ENCODE peak calls at places on chromosomes 13 and 19, in four cellular contexts. One of them, this sample, is unnamed.

GRCh38 chr13:75173457-75174356 is 308.3 kb downstream of the TBC1D4 start:
- DNase-seq in CD8-positive, alpha-beta T cell: no peak
- DNase-seq in AG09319: no peak
- DNase-seq in upper lobe of right lung: no peak
- DNase-seq in this sample: no peak

GRCh38 chr13:99067160-99067985 is 89.5 kb upstream of the DOCK9 start:
- DNase-seq in AG09319: no peak
- DNase-seq in CD8-positive, alpha-beta T cell: no peak
- DNase-seq in upper lobe of right lung: no peak
- DNase-seq in this sample: no peak

GRCh38 chr13:91135949-91136348 is 211.5 kb upstream of the MIR17HG start:
- DNase-seq in AG09319: no peak
- DNase-seq in upper lobe of right lung: no peak
- DNase-seq in CD8-positive, alpha-beta T cell: no peak
- DNase-seq in this sample: no peak

GRCh38 chr13:34617684-34618083 is 324.4 kb upstream of the NBEA start:
- DNase-seq in AG09319: no peak
- DNase-seq in CD8-positive, alpha-beta T cell: no peak
- DNase-seq in upper lobe of right lung: no peak
- DNase-seq in this sample: no peak

GRCh38 chr19:21603431-21604153 is 98.2 kb downstream of the ZNF429 start:
- DNase-seq in CD8-positive, alpha-beta T cell: no peak
- DNase-seq in AG09319: no peak
- DNase-seq in upper lobe of right lung: no peak
- DNase-seq in this sample: no peak

GRCh38 chr13:110012102-110012739 is 225.8 kb upstream of the IRS2 start:
- DNase-seq in AG09319: peak; percentile 94
- DNase-seq in upper lobe of right lung: no peak
- DNase-seq in CD8-positive, alpha-beta T cell: no peak
- DNase-seq in this sample: no peak

GRCh38 chr13:29561918-29562317 is 33.6 kb downstream of the SLC7A1 start:
- DNase-seq in upper lobe of right lung: no peak
- DNase-seq in AG09319: no peak
- DNase-seq in CD8-positive, alpha-beta T cell: no peak
- DNase-seq in this sample: no peak

GRCh38 chr13:31485651-31486051 is 253.7 kb upstream of the RXFP2 start:
- DNase-seq in CD8-positive, alpha-beta T cell: no peak
- DNase-seq in upper lobe of right lung: no peak
- DNase-seq in AG09319: no peak
- DNase-seq in this sample: no peak

GRCh38 chr13:87255394-87255793 is 415.8 kb upstream of the SLITRK5 start:
- DNase-seq in CD8-positive, alpha-beta T cell: no peak
- DNase-seq in upper lobe of right lung: no peak
- DNase-seq in AG09319: no peak
- DNase-seq in this sample: no peak

GRCh38 chr19:31140717-31141116 is 208.5 kb downstream of the TSHZ3 start:
- DNase-seq in AG09319: no peak
- DNase-seq in CD8-positive, alpha-beta T cell: no peak
- DNase-seq in upper lobe of right lung: no peak
- DNase-seq in this sample: no peak

GRCh38 chr13:79870123-79870522 is 389.2 kb downstream of the NDFIP2 start:
- DNase-seq in upper lobe of right lung: no peak
- DNase-seq in CD8-positive, alpha-beta T cell: no peak
- DNase-seq in AG09319: no peak
- DNase-seq in this sample: no peak

GRCh38 chr13:68872338-68872737 is 1235.3 kb upstream of the ATXN8OS start:
- DNase-seq in upper lobe of right lung: no peak
- DNase-seq in AG09319: no peak
- DNase-seq in CD8-positive, alpha-beta T cell: no peak
- DNase-seq in this sample: no peak

GRCh38 chr13:114029866-114030625 is 56.2 kb upstream of the C13orf46 start:
- DNase-seq in CD8-positive, alpha-beta T cell: no peak
- DNase-seq in upper lobe of right lung: no peak
- DNase-seq in AG09319: no peak
- DNase-seq in this sample: no peak

GRCh38 chr13:49869514-49869913 is 66.6 kb downstream of the SPRYD7 start:
- DNase-seq in AG09319: no peak
- DNase-seq in CD8-positive, alpha-beta T cell: no peak
- DNase-seq in upper lobe of right lung: no peak
- DNase-seq in this sample: no peak

GRCh38 chr13:37656247-37656940 is 57.8 kb upstream of the POSTN start:
- DNase-seq in CD8-positive, alpha-beta T cell: no peak
- DNase-seq in AG09319: peak; percentile 61
- DNase-seq in upper lobe of right lung: no peak
- DNase-seq in this sample: no peak

GRCh38 chr13:20495087-20496023 is 30.3 kb downstream of the CRYL1 start:
- DNase-seq in CD8-positive, alpha-beta T cell: peak; percentile 69
- DNase-seq in AG09319: peak; percentile 41
- DNase-seq in upper lobe of right lung: no peak
- DNase-seq in this sample: peak; percentile 57

GRCh38 chr19:797528-798414 is 519 bp downstream of the PTBP1 start:
- DNase-seq in upper lobe of right lung: peak; percentile 96
- DNase-seq in AG09319: peak; percentile 68
- DNase-seq in CD8-positive, alpha-beta T cell: peak; percentile 84
- DNase-seq in this sample: peak; percentile 87

GRCh38 chr13:20193924-20194631 is 1.3 kb upstream of the GJB2 start:
- DNase-seq in AG09319: no peak
- DNase-seq in upper lobe of right lung: no peak
- DNase-seq in CD8-positive, alpha-beta T cell: no peak
- DNase-seq in this sample: no peak

GRCh38 chr19:16942583-16942982 is 53.8 kb downstream of the F2RL3 start:
- DNase-seq in upper lobe of right lung: no peak
- DNase-seq in AG09319: no peak
- DNase-seq in CD8-positive, alpha-beta T cell: no peak
- DNase-seq in this sample: peak; percentile 3

GRCh38 chr19:13526552-13526951 is 20.3 kb upstream of the CACNA1A start:
- DNase-seq in CD8-positive, alpha-beta T cell: no peak
- DNase-seq in AG09319: no peak
- DNase-seq in upper lobe of right lung: no peak
- DNase-seq in this sample: no peak

GRCh38 chr13:93824286-93824685 is 597.7 kb downstream of the GPC6 start:
- DNase-seq in CD8-positive, alpha-beta T cell: no peak
- DNase-seq in upper lobe of right lung: no peak
- DNase-seq in AG09319: no peak
- DNase-seq in this sample: no peak

GRCh38 chr13:31775148-31775547 is 35.8 kb downstream of the RXFP2 start:
- DNase-seq in AG09319: no peak
- DNase-seq in CD8-positive, alpha-beta T cell: no peak
- DNase-seq in upper lobe of right lung: no peak
- DNase-seq in this sample: no peak

GRCh38 chr19:43957891-43958290 is 6.9 kb downstream of the ZNF221 start:
- DNase-seq in AG09319: peak; percentile 86
- DNase-seq in upper lobe of right lung: no peak
- DNase-seq in CD8-positive, alpha-beta T cell: no peak
- DNase-seq in this sample: no peak

GRCh38 chr13:31207630-31208549 is 8.1 kb downstream of the B3GLCT start:
- DNase-seq in upper lobe of right lung: no peak
- DNase-seq in CD8-positive, alpha-beta T cell: no peak
- DNase-seq in AG09319: peak; percentile 19
- DNase-seq in this sample: no peak

GRCh38 chr19:1675633-1676350 is 23.4 kb upstream of the TCF3 start:
- DNase-seq in upper lobe of right lung: no peak
- DNase-seq in AG09319: no peak
- DNase-seq in CD8-positive, alpha-beta T cell: no peak
- DNase-seq in this sample: no peak

GRCh38 chr19:39446365-39447084 is 1.1 kb downstream of the SUPT5H start:
- DNase-seq in upper lobe of right lung: no peak
- DNase-seq in AG09319: no peak
- DNase-seq in CD8-positive, alpha-beta T cell: no peak
- DNase-seq in this sample: no peak

GRCh38 chr13:95783747-95784146 is 106.8 kb downstream of the DNAJC3 start:
- DNase-seq in upper lobe of right lung: no peak
- DNase-seq in CD8-positive, alpha-beta T cell: no peak
- DNase-seq in AG09319: no peak
- DNase-seq in this sample: no peak

GRCh38 chr19:43774103-43774939 is 6.5 kb downstream of the KCNN4 start:
- DNase-seq in CD8-positive, alpha-beta T cell: no peak
- DNase-seq in upper lobe of right lung: peak; percentile 85
- DNase-seq in AG09319: no peak
- DNase-seq in this sample: peak; percentile 69

GRCh38 chr19:52270266-52270885 is 989 bp downstream of the ZNF766 start:
- DNase-seq in upper lobe of right lung: no peak
- DNase-seq in CD8-positive, alpha-beta T cell: peak; percentile 11
- DNase-seq in AG09319: no peak
- DNase-seq in this sample: no peak

GRCh38 chr19:1725100-1726064 is 27.9 kb upstream of the ONECUT3 start:
- DNase-seq in upper lobe of right lung: no peak
- DNase-seq in AG09319: peak; percentile 14
- DNase-seq in CD8-positive, alpha-beta T cell: no peak
- DNase-seq in this sample: no peak

GRCh38 chr19:30228113-30228725 is 144.0 kb upstream of the ZNF536 start:
- DNase-seq in AG09319: no peak
- DNase-seq in CD8-positive, alpha-beta T cell: no peak
- DNase-seq in upper lobe of right lung: no peak
- DNase-seq in this sample: no peak

GRCh38 chr13:35984776-35985453 is 146.3 kb downstream of the DCLK1 start:
- DNase-seq in upper lobe of right lung: no peak
- DNase-seq in AG09319: no peak
- DNase-seq in CD8-positive, alpha-beta T cell: no peak
- DNase-seq in this sample: no peak

GRCh38 chr13:29676535-29676934 is 81.0 kb upstream of the SLC7A1 start:
- DNase-seq in AG09319: no peak
- DNase-seq in upper lobe of right lung: no peak
- DNase-seq in CD8-positive, alpha-beta T cell: no peak
- DNase-seq in this sample: no peak

GRCh38 chr19:11404588-11405258 is 14.4 kb downstream of the RGL3 start:
- DNase-seq in AG09319: no peak
- DNase-seq in upper lobe of right lung: no peak
- DNase-seq in CD8-positive, alpha-beta T cell: no peak
- DNase-seq in this sample: no peak

GRCh38 chr19:11410682-11411081 is 8.4 kb downstream of the RGL3 start:
- DNase-seq in upper lobe of right lung: no peak
- DNase-seq in CD8-positive, alpha-beta T cell: no peak
- DNase-seq in AG09319: no peak
- DNase-seq in this sample: no peak

GRCh38 chr19:11401808-11402543 is 17.1 kb downstream of the RGL3 start:
- DNase-seq in AG09319: no peak
- DNase-seq in upper lobe of right lung: no peak
- DNase-seq in CD8-positive, alpha-beta T cell: no peak
- DNase-seq in this sample: no peak

GRCh38 chr19:11408591-11408990 is 10.5 kb downstream of the RGL3 start:
- DNase-seq in AG09319: no peak
- DNase-seq in CD8-positive, alpha-beta T cell: no peak
- DNase-seq in upper lobe of right lung: no peak
- DNase-seq in this sample: no peak

DNA sequence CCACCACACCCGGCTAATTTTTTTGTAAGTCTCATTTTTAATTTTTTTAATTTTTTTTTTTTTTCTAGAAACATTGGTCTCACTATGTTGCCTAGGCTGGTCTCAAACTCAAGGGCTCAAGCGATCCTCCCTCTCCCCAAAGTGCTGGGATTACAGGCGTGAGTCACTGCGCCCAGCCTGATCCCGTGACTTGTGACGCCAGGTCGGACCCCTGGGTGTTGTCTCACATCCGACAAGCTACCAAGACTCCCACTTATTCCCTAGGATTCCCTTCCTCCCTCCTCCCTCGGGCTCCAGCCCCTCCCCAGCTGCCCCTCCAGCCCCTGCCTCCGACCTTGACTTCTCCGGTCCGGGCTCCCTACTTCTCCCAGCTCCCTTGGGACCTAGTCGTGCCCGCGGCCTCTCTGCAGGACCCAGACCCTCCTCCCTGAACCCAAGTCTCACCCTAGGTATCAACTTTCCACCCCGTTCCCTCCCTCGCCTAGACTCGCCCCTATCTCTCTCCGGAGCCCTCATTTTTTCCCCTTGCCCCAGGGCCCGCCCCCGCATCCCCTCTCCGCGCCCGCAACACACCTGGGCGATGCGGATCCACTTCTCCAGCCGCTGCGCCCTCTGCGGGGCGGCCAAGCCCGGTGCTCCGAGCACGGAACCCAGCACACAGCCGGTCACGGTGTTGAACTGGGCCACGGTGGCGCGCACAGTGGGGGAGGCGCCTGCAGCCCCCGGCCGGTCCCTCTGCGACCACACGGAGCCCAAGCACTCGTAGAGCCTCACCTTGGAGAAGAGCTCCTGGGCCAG is 13.1 kb downstream of the RGL3 start:
- DNase-seq in AG09319: no peak
- DNase-seq in upper lobe of right lung: no peak
- DNase-seq in CD8-positive, alpha-beta T cell: peak; percentile 40
- DNase-seq in this sample: no peak
- TF ChIP-seq CTCF in AG09319: peak; percentile 18
- TF ChIP-seq CTCF in upper lobe of right lung: no peak
- TF ChIP-seq CTCF in CD8-positive, alpha-beta T cell: no peak
- TF ChIP-seq CTCF in this sample: peak; percentile 38

DNA sequence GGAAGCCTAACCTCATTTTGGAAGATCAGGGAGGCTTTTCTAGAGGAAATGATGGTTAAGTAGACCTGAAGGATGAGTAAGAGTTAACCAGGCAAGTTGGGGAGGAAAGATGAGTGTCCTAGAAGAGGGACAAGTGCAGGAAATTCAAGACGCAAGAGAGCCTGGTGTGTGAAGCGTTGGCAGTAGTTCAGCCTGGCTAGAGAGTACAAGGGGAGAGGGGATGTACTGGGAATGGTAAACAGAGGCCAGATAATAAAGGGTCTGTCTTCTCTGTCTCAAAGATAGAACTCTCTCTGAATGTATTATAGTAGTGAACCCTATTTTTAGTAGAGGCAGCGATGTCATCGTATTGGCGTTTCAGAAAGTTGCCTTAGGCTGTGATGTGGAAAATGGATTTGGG is 9.7 kb downstream of the DPY19L3 start:
- DNase-seq in AG09319: no peak
- DNase-seq in upper lobe of right lung: no peak
- DNase-seq in CD8-positive, alpha-beta T cell: no peak
- DNase-seq in this sample: no peak
- TF ChIP-seq CTCF in AG09319: no peak
- TF ChIP-seq CTCF in upper lobe of right lung: no peak
- TF ChIP-seq CTCF in CD8-positive, alpha-beta T cell: no peak
- TF ChIP-seq CTCF in this sample: no peak

DNA sequence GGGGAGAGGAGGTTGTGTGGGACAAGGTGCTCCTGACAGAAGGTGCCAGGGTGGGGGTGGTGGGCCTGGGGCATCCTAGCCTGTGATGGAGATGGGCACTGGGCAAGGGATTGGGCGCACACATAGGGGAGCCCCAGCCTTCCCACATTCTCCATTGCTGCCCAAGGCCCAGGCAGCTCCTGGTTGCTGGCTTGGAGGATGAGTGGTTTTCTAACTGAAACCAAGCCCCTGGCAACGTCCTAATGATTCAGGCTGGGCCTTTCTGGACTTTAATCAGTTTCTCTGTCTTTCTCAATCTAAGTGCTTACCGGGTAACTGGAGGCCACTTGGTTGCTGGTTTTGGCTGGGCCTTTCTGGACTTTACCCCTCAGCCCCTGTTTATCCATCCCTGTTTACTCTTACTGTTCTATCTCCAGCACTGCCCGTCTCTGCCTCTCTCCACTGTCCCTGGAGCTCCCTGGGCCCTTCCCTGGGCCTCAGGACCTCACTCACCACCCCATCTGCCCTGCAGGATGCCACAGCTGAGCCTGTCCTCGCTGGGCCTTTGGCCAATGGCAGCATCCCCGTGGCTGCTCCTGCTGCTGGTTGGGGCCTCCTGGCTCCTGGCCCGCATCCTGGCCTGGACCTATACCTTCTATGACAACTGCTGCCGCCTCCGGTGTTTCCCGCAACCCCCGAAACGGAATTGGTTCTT is 354 bp downstream of the CYP4F3 start:
- DNase-seq in AG09319: no peak
- DNase-seq in CD8-positive, alpha-beta T cell: no peak
- DNase-seq in upper lobe of right lung: no peak
- DNase-seq in this sample: no peak
- TF ChIP-seq CTCF in AG09319: no peak
- TF ChIP-seq CTCF in CD8-positive, alpha-beta T cell: no peak
- TF ChIP-seq CTCF in upper lobe of right lung: no peak
- TF ChIP-seq CTCF in this sample: no peak

GRCh38 chr19:57802269-57802668 is 12.4 kb downstream of the ZNF552 start:
- DNase-seq in upper lobe of right lung: no peak
- DNase-seq in CD8-positive, alpha-beta T cell: no peak
- DNase-seq in AG09319: no peak
- DNase-seq in this sample: no peak
- TF ChIP-seq CTCF in upper lobe of right lung: no peak
- TF ChIP-seq CTCF in CD8-positive, alpha-beta T cell: no peak
- TF ChIP-seq CTCF in AG09319: no peak
- TF ChIP-seq CTCF in this sample: no peak